ENCODE peak calls at places on chromosomes 13 and 19, in five cellular contexts. Y is activated naive CD4-positive, alpha-beta T cell; B is NCI-H1436; W is T-helper 17 cell; S is cardiac muscle cell. L is an unnamed sample.
A peak's percentile ranks its signal among the peaks of the same experiment; 100 is the strongest.

GRCh38 chr19:4606921-4607678 is 32.2 kb upstream of the TNFAIP8L1 start:
- DNase-seq in Y (no peak), B (peak; percentile 92), W (no peak), S (peak; percentile 65), L (peak; percentile 22)

GRCh38 chr19:4432918-4433506 is 24.6 kb downstream of the UBXN6 start:
- DNase-seq in Y (no peak), B (no peak), W (no peak), S (no peak), L (no peak)

GRCh38 chr13:29702912-29703351 is 107.4 kb upstream of the SLC7A1 start:
- DNase-seq in Y (no peak), B (no peak), W (no peak), S (no peak), L (no peak)

GRCh38 chr13:109785892-109786450 is 412 bp downstream of the IRS2 start:
- DNase-seq in Y (peak; percentile 49), B (no peak), W (peak; percentile 20), S (no peak), L (no peak)

GRCh38 chr13:90640976-90641375 is 706.5 kb upstream of the MIR17HG start:
- DNase-seq in Y (no peak), B (no peak), W (no peak), S (no peak), L (no peak)

GRCh38 chr19:1259206-1259872 is 9.8 kb upstream of the CIRBP start:
- DNase-seq in Y (peak; percentile 66), B (no peak), W (peak; percentile 58), S (no peak), L (peak; percentile 56)

GRCh38 chr19:35987571-35987896 is 7.5 kb upstream of the SDHAF1 start:
- DNase-seq in Y (no peak), B (no peak), W (no peak), S (no peak), L (no peak)

GRCh38 chr19:49949735-49950589 is 11.0 kb downstream of the SIGLEC11 start:
- DNase-seq in Y (no peak), B (no peak), W (no peak), S (no peak), L (no peak)

GRCh38 chr13:113506025-113506685 is 15.6 kb upstream of the DCUN1D2 start:
- DNase-seq in Y (no peak), B (no peak), W (no peak), S (no peak), L (no peak)

GRCh38 chr13:60431108-60431700 is 34.2 kb downstream of the TDRD3 start:
- DNase-seq in Y (no peak), B (peak; percentile 19), W (no peak), S (peak; percentile 73), L (peak; percentile 77)

GRCh38 chr13:39282400-39282972 is 244.2 kb downstream of the NHLRC3 start:
- DNase-seq in Y (no peak), B (no peak), W (no peak), S (no peak), L (no peak)

GRCh38 chr13:28056970-28057712 is 43.2 kb downstream of the FLT3 start:
- DNase-seq in Y (no peak), B (no peak), W (no peak), S (no peak), L (no peak)

GRCh38 chr13:92355213-92355612 is 871.4 kb upstream of the GPC6 start:
- DNase-seq in Y (no peak), B (no peak), W (no peak), S (peak; percentile 38), L (peak; percentile 53)

GRCh38 chr13:95338905-95339304 is 37.7 kb upstream of the ABCC4 start:
- DNase-seq in Y (no peak), B (no peak), W (no peak), S (no peak), L (no peak)

GRCh38 chr19:45973564-45974338 is at the start of gene NOVA2:
- DNase-seq in Y (no peak), B (peak; percentile 82), W (no peak), S (peak; percentile 78), L (peak; percentile 77)

GRCh38 chr19:49689133-49690072 is at the start of gene ADM5:
- DNase-seq in Y (peak; percentile 39), B (peak; percentile 77), W (no peak), S (peak; percentile 34), L (no peak)

GRCh38 chr19:12913011-12913561 is 6.0 kb downstream of the SYCE2 start:
- DNase-seq in Y (no peak), B (peak; percentile 91), W (no peak), S (peak; percentile 43), L (no peak)

GRCh38 chr13:102609696-102610095 is 12.9 kb downstream of the TPP2 start:
- DNase-seq in Y (no peak), B (no peak), W (no peak), S (no peak), L (no peak)

GRCh38 chr19:48509467-48510194 is 2.0 kb downstream of the LMTK3 start:
- DNase-seq in Y (no peak), B (no peak), W (no peak), S (no peak), L (peak; percentile 49)

GRCh38 chr19:48372904-48373303 is 8.7 kb downstream of the SYNGR4 start:
- DNase-seq in Y (no peak), B (peak; percentile 96), W (no peak), S (no peak), L (no peak)

GRCh38 chr19:57123882-57124281 is 4.1 kb downstream of the USP29 start:
- DNase-seq in Y (no peak), B (no peak), W (no peak), S (no peak), L (no peak)

GRCh38 chr13:25267715-25268114 is 19.6 kb downstream of the MTMR6 start:
- DNase-seq in Y (no peak), B (no peak), W (no peak), S (no peak), L (peak; percentile 72)

GRCh38 chr13:33277351-33277750 is 8.2 kb downstream of the STARD13 start:
- DNase-seq in Y (no peak), B (no peak), W (no peak), S (no peak), L (no peak)

GRCh38 chr19:46350758-46351159 is 3.9 kb downstream of the PPP5C start:
- DNase-seq in Y (no peak), B (no peak), W (no peak), S (no peak), L (no peak)

GRCh38 chr19:39969266-39969665 is 1.7 kb upstream of the PSMC4 start:
- DNase-seq in Y (no peak), B (no peak), W (no peak), S (no peak), L (no peak)

GRCh38 chr13:40102854-40103253 is 447.4 kb downstream of the COG6 start:
- DNase-seq in Y (peak; percentile 52), B (no peak), W (peak; percentile 14), S (no peak), L (no peak)

GRCh38 chr13:20666948-20667347 is 36.6 kb upstream of the IL17D start:
- DNase-seq in Y (no peak), B (no peak), W (no peak), S (no peak), L (no peak)

L was measured in SK-MEL-5.